ENCODE peak calls at places on chromosomes 2 and 18, in five cellular contexts. J is IMR-90, U is neuronal stem cell, F is H9, K is H1. T is an unnamed sample.

GRCh38 chr2:111710085-111710484 is 173.9 kb downstream of the ANAPC1 start:
- DNase-seq in U (no peak), K (no peak), F (no peak), J (no peak), T (no peak)

GRCh38 chr2:230134496-230135073 is 65.9 kb upstream of the SLC16A14 start:
- DNase-seq in U (no peak), F (no peak), K (no peak), J (peak; percentile 66), T (peak; percentile 70)

GRCh38 chr2:74768401-74768914 is 65.5 kb upstream of the HK2 start:
- DNase-seq in U (no peak), K (no peak), F (no peak), J (peak; percentile 68), T (peak; percentile 56)

GRCh38 chr2:64699712-64700111 is 46.0 kb upstream of the SERTAD2 start:
- DNase-seq in J (no peak), F (peak; percentile 36), K (no peak), U (no peak), T (no peak)

GRCh38 chr18:24913507-24914147 is 438.3 kb downstream of the ZNF521 start:
- DNase-seq in J (no peak), U (no peak), F (no peak), K (no peak), T (peak; percentile 39)

GRCh38 chr2:239663364-239663924 is 262.6 kb upstream of the HDAC4 start:
- DNase-seq in J (no peak), F (no peak), K (no peak), U (no peak), T (no peak)

GRCh38 chr2:17107131-17107530 is 411.1 kb downstream of the RAD51AP2 start:
- DNase-seq in J (peak; percentile 47), K (no peak), F (no peak), U (no peak), T (peak; percentile 61)

GRCh38 chr2:127024769-127025356 is 82.1 kb downstream of the BIN1 start:
- DNase-seq in K (peak; percentile 87), J (peak; percentile 40), F (peak; percentile 87), U (peak; percentile 43), T (peak; percentile 72)

GRCh38 chr2:230902180-230902899 is 22.7 kb downstream of the GPR55 start:
- DNase-seq in U (peak; percentile 54), J (peak; percentile 76), K (peak; percentile 78), F (peak; percentile 85), T (peak; percentile 71)

GRCh38 chr2:209772316-209772715 is 684 bp downstream of the UNC80 start:
- DNase-seq in F (no peak), K (no peak), U (no peak), J (no peak), T (no peak)

GRCh38 chr2:101388232-101388631 is 929 bp upstream of the CREG2 start:
- DNase-seq in F (no peak), K (no peak), U (no peak), J (peak; percentile 60), T (peak; percentile 67)

GRCh38 chr2:84906900-84907714 is 1.7 kb downstream of the TMSB10 start:
- DNase-seq in F (peak; percentile 63), J (peak; percentile 75), U (peak; percentile 61), K (no peak), T (peak; percentile 83)

GRCh38 chr2:239775623-239776440 is 249.3 kb downstream of the NDUFA10 start:
- DNase-seq in U (no peak), J (no peak), K (no peak), F (no peak), T (no peak)

GRCh38 chr18:63322246-63322645 is 2.7 kb upstream of the BCL2 start:
- DNase-seq in J (no peak), F (no peak), K (no peak), U (no peak), T (no peak)

GRCh38 chr18:6221602-6222014 is 193.1 kb downstream of the L3MBTL4 start:
- DNase-seq in J (no peak), K (no peak), U (no peak), F (no peak), T (no peak)

DNA sequence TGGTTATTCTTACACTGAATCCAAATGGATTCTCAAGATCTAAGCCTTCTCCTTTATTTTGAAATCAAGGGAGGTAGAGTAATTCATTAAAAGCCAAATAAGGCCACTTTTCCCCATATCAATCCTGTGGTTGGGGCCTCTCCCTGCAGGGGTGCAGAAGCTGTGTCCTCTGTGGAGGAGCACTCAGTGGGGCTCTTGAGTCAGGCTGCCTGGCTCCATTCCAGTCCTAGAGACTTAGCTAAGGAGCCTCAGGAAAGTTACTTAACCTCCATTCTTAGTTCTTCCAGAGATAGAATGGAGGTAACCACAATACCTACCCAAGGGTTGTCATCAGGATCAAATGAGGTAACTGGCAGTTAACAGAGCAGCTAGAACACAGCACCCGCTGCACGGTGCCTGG is 564.3 kb downstream of the CMPK2 start:
- DNase-seq in F (no peak), K (no peak), J (no peak), U (no peak), T (no peak)
- H4K91ac ChIP-seq in F (no peak overlapping the region), K (no peak overlapping the region), J (no peak overlapping the region), U (no peak overlapping the region), T (no peak overlapping the region)

GRCh38 chr2:174787485-174788205 is 23.4 kb upstream of the CHRNA1 start:
- DNase-seq in F (peak; percentile 93), K (peak; percentile 70), J (peak; percentile 100), U (no peak), T (peak; percentile 97)

GRCh38 chr2:174788291-174788929 is 24.1 kb upstream of the CHRNA1 start:
- DNase-seq in J (peak; percentile 51), U (no peak), F (peak; percentile 88), K (peak; percentile 78), T (no peak)

GRCh38 chr2:174786066-174786725 is 21.9 kb upstream of the CHRNA1 start:
- DNase-seq in K (no peak), U (no peak), F (no peak), J (peak; percentile 51), T (no peak)

GRCh38 chr2:174792309-174793025 is 28.2 kb upstream of the CHRNA1 start:
- DNase-seq in K (no peak), F (no peak), U (no peak), J (no peak), T (no peak)

GRCh38 chr2:174789001-174789400 is 24.7 kb upstream of the CHRNA1 start:
- DNase-seq in F (no peak), J (no peak), K (no peak), U (no peak), T (no peak)
- H3K4me2 ChIP-seq in F (no peak overlapping the region), J (no peak overlapping the region), K (peak overlapping the region; percentile 44), U (no peak overlapping the region), T (no peak overlapping the region)

GRCh38 chr2:26068602-26069298 is 34.9 kb downstream of the RAB10 start:
- DNase-seq in F (no peak), K (no peak), J (peak; percentile 91), U (no peak), T (peak; percentile 86)
- H2BK15ac ChIP-seq in F (no peak overlapping the region), K (no peak overlapping the region), J (no peak overlapping the region), U (no peak overlapping the region), T (no peak overlapping the region)

DNA sequence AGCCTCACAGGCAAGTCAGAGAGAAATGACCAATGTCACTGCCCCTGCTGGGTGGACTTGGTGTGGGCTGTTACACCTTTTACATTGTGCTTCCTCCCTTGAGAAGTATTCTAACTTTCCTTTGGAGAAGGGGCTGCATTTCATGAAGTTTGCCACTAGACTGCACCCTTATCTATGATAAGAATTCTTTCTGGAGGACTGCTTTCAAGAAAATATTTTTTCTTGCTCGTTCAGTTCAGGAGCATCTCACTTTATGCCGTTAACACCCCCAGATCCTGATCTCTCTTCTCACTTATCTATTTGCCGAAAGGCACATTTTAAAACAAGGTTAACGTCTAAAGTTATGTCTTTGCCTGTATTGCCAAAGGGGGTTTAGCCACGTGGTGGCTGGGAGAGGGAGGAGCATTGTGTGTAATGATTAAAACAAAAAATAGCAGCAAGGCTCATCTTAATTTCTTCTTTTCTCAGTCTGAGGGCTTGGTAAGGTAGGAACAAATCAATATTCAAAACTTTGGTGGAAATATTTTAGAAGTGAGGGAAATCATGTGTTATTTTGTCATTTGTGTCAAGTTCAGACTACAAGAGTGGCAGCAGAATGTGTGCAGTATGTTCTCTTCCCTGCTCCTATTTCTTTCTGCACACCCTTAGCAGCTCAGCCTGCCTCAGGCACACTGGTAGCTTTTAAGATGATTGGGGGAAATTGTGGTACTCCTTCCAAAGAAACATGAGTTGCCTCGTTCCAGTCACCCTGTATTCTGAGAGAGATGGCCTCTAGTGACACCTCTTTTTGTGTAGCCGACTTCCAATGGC is 1.6 kb upstream of the IGFBP5 start:
- DNase-seq in K (no peak), U (no peak), F (no peak), J (peak; percentile 71), T (peak; percentile 73)
- H4K91ac ChIP-seq in K (no peak overlapping the region), U (no peak overlapping the region), F (no peak overlapping the region), J (peak overlapping the region; percentile 98), T (no peak overlapping the region)

GRCh38 chr2:233113114-233113452 is 52.9 kb downstream of the INPP5D start:
- DNase-seq in U (no peak), K (no peak), F (no peak), J (no peak), T (no peak)

GRCh38 chr2:233115121-233115520 is 55.0 kb downstream of the INPP5D start:
- DNase-seq in J (no peak), K (no peak), F (no peak), U (no peak), T (no peak)

GRCh38 chr2:233114421-233114861 is 54.3 kb downstream of the INPP5D start:
- DNase-seq in J (no peak), F (no peak), K (no peak), U (no peak), T (no peak)

GRCh38 chr2:233111427-233111826 is 51.3 kb downstream of the INPP5D start:
- DNase-seq in J (no peak), F (no peak), U (no peak), K (no peak), T (no peak)

DNA sequence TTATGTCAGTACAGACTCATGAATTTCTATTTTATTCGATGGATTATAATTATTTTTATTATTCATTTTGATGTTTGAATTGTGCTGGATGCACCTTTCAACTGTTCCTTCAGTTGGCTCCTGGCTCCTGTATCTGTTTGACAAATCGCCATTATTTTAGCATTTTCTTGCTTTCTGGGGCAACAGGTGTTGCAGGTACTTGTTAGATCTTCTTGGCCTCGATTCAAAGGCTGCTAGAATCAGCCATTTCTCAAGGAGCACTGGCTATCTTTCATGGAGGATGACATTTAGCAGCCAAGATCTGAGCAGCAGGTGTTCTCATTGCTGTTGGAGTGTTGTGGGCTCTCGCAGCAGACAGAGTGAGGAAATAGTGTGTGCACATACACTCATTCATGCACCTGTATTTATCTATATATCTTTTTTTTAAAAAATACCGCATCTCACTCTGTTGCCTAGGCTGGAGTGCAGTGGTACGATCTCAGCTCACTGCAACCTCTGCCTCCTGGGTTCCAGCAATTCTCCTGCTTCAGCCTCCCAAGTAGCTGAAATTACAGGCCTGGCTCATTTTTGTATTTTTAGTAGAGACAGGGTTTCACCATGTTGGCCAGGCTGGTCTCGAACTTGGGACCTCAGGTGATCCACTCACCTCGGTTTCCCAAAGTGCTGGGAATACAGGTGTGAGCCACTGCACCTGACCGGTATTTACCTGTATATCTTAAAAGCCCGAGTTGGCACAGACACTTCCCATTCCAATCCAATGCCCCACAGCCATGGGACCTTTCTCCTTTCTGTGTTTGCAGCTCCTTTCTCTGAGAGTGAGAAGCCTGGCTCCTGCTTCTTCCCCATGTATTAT is 52.3 kb downstream of the INPP5D start:
- DNase-seq in J (no peak), U (no peak), K (no peak), F (no peak), T (no peak)
- H3K4me2 ChIP-seq in J (no peak overlapping the region), U (no peak overlapping the region), K (no peak overlapping the region), F (no peak overlapping the region), T (no peak overlapping the region)

GRCh38 chr18:52287151-52287550 is 52.8 kb upstream of the DCC start:
- DNase-seq in K (no peak), U (no peak), J (no peak), F (no peak), T (no peak)
- H2BK15ac ChIP-seq in K (no peak overlapping the region), U (no peak overlapping the region), J (no peak overlapping the region), F (no peak overlapping the region), T (no peak overlapping the region)